ENCODE peak calls at places on chromosomes 12 and 14, in five cellular contexts. Z is mammary epithelial cell, X is right atrium auricular region, K is sigmoid colon, D is uterus. U is an unnamed sample.

GRCh38 chr14:28987516-28987915 is 220.9 kb downstream of the FOXG1 start:
- DNase-seq in Z (no peak), K (no peak), D (no peak), X (no peak), U (no peak)

GRCh38 chr14:67623114-67623513 is 3.4 kb downstream of the ARG2 start:
- DNase-seq in K (no peak), D (no peak), X (no peak), Z (peak; percentile 90), U (peak; percentile 30)

GRCh38 chr12:52217223-52217622 is 15.8 kb upstream of the KRT7 start:
- DNase-seq in K (peak; percentile 68), Z (peak; percentile 91), X (no peak), D (peak; percentile 41), U (no peak)

GRCh38 chr14:75559451-75560187 is 18.8 kb upstream of the FLVCR2 start:
- DNase-seq in Z (peak; percentile 93), D (no peak), K (no peak), X (no peak), U (peak; percentile 36)

GRCh38 chr12:3041558-3042164 is 35.5 kb upstream of the TSPAN9 start:
- DNase-seq in D (peak; percentile 55), K (peak; percentile 79), X (no peak), Z (peak; percentile 69), U (peak; percentile 40)

GRCh38 chr12:64072946-64073345 is 149.2 kb downstream of the KICS2 start:
- DNase-seq in D (no peak), X (no peak), K (no peak), Z (no peak), U (no peak)

GRCh38 chr12:39990122-39991101 is 115.5 kb downstream of the SLC2A13 start:
- DNase-seq in Z (peak; percentile 19), D (peak; percentile 46), X (peak; percentile 63), K (peak; percentile 70), U (no peak)

GRCh38 chr12:121598672-121599287 is 18.0 kb upstream of the KDM2B start:
- DNase-seq in D (no peak), Z (no peak), X (no peak), K (no peak), U (no peak)

GRCh38 chr12:57190037-57190436 is 26.6 kb upstream of the NXPH4 start:
- DNase-seq in X (no peak), D (no peak), K (no peak), Z (no peak), U (no peak)

GRCh38 chr12:123741937-123742572 is 20.0 kb upstream of the DNAH10 start:
- DNase-seq in D (no peak), K (no peak), X (no peak), Z (no peak), U (no peak)

GRCh38 chr12:6376079-6376941 is 947 bp upstream of the SCNN1A start:
- DNase-seq in K (peak; percentile 85), X (peak; percentile 71), D (peak; percentile 76), Z (peak; percentile 90), U (peak; percentile 67)

GRCh38 chr12:70040141-70040540 is 203.1 kb upstream of the CNOT2 start:
- DNase-seq in D (no peak), Z (no peak), X (no peak), K (no peak), U (no peak)

GRCh38 chr12:130424858-130425697 is 87.4 kb downstream of the PIWIL1 start:
- DNase-seq in K (no peak), D (no peak), X (no peak), Z (no peak), U (no peak)

GRCh38 chr12:2877959-2878732 is 1.1 kb downstream of the RHNO1 start:
- DNase-seq in Z (peak; percentile 14), D (no peak), K (peak; percentile 40), X (no peak), U (no peak)

GRCh38 chr14:102805454-102805891 is 28.2 kb downstream of the TRAF3 start:
- DNase-seq in Z (peak; percentile 28), X (no peak), K (no peak), D (no peak), U (no peak)

GRCh38 chr14:73607241-73607640 is 5.1 kb upstream of the ACOT6 start:
- DNase-seq in D (no peak), K (no peak), Z (no peak), X (no peak), U (no peak)

GRCh38 chr14:73602994-73603393 is 9.3 kb upstream of the ACOT6 start:
- DNase-seq in K (no peak), X (no peak), Z (no peak), D (no peak), U (no peak)

GRCh38 chr14:73610692-73611091 is 1.6 kb upstream of the ACOT6 start:
- DNase-seq in X (no peak), D (no peak), Z (no peak), K (no peak), U (no peak)

DNA sequence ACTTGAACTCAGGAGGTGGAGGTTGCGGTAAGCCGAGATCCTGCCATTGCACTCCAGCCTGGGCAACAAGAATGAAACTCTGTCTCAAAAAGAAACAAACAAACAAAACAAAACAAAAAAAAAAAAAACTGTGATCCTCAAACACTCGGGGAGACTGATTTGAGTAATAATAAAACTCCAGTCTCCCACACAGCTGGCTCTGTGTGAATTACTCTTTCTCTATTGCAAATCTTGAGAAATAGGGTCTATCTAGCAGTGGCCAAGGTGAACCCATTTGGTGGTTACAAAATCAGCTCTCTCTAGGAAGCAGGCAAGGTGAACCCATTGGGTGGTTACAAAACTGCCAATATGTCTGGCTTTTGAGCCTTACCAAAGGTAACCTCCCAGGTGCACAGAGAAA is 6.0 kb upstream of the ACOT6 start:
- DNase-seq in K (no peak), X (no peak), D (no peak), Z (no peak), U (no peak)
- H3K9me3 ChIP-seq in K (no peaks in the 10 kb centered on the region), X (no peaks in the 10 kb centered on the region), D (no peaks in the 10 kb centered on the region), Z (no peaks in the 10 kb centered on the region), U (no peaks in the 10 kb centered on the region)

GRCh38 chr14:90107789-90108188 is 46.0 kb downstream of the KCNK13 start:
- DNase-seq in D (no peak), Z (no peak), K (no peak), X (no peak), U (no peak)

GRCh38 chr14:90103808-90104207 is 42.0 kb downstream of the KCNK13 start:
- DNase-seq in K (no peak), X (no peak), Z (no peak), D (no peak), U (no peak)

GRCh38 chr14:90109858-90110257 is 48.1 kb downstream of the KCNK13 start:
- DNase-seq in Z (no peak), K (no peak), X (no peak), D (no peak), U (no peak)

GRCh38 chr14:90105756-90106155 is 44.0 kb downstream of the KCNK13 start:
- DNase-seq in Z (no peak), X (no peak), K (no peak), D (no peak), U (no peak)
- H3K27ac ChIP-seq in Z (no peak overlapping the region), X (no peak overlapping the region), K (no peak overlapping the region), D (no peak overlapping the region), U (no peak overlapping the region)

DNA sequence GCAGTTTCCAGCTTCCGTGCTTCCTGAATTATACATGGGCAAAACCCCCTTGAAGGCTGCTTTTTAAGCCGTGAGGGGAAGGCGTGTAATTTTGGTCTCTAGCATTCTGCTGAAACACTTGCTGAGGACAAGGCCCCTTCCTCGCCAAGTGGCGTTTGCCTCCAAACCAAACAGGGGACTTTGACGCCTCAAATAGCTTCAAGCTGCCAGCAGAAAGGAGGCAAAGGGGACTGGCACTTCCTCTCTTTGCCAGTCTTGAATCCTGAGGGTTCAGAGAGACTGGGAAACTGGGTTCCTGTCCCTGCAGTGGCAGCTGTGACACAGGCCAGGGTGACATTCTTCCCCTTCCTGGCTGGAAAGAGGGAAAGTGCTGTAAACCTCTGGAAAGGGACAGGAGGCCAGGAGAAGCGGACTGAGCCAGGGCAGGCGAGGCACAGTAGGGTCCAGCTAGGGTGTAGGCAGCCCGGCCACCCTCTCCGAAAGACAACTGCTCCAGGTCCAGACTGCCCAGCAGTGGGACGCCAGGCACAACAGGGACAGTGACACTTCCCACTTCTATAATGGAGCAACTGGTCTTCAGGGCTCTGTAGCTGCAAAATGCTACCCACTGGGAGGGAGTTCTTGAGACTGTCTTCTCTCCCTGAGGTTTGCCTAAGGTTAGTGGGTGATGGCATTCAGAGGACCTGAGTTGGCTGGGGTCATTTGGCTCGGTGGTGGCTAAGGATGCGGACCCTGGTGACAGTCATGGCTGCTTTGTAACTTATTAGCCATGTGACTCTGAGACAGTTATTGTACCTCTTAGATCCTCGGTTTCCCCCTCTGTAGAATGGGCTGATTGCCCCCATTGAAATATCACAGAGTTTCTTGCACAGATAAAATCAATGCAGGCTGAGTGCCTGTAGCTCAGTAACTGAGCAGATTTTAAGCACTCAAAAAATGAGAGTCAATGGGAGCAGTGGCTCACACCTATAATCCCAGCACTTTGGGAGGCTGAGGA is 96.4 kb upstream of the MED13L start:
- DNase-seq in K (no peak), D (no peak), Z (no peak), X (no peak), U (no peak)
- TF ChIP-seq CTCF in K (no peak), D (no peak), Z (no peak), X (no peak), U (no peak)

DNA sequence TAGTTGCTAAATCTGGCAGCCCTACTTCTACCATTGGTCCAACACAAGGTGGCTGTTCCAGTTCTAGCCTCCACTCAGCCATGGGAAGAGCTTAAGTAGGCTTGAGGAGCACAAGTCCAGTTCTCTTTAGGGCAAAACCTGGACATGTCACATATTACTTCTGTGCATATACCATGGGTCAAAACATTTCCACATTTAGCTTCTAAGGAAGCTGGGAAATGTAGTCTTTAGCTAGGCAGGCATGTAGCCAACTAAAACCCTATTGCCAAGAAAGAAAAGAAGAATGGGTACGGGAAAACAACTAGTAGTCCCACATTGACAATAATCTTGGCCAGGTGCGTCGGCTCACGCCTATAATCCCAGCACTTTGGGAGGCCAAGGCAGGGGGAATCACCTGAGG is 20.9 kb upstream of the EEA1 start:
- DNase-seq in Z (no peak), D (no peak), K (no peak), X (no peak), U (no peak)
- H3K9me3 ChIP-seq in Z (no peaks in the 10 kb centered on the region), D (no peaks in the 10 kb centered on the region), K (no peaks in the 10 kb centered on the region), X (no peaks in the 10 kb centered on the region), U (peaks cover 2% of the 10 kb centered on the region)

DNA sequence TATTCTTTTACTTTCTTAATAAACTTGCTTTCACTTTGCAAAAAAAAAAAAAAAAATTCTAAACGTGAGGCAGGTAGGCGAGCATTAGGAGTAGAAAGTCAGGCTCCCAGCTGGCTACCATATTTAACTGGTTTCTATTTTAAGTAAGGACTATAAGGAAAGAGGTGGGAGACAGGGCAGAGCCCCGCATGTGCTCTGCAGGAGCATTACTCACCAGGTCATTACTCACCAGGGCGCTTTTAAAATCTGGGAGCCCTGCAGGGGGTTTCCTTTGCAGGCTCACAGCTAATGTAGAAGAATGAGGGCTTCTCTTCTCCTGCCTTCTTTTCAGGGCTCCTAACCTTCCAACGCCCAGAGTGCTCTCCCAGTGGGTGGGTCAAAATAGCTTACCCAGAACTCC is 14.0 kb upstream of the DPF3 start:
- DNase-seq in K (no peak), D (no peak), Z (peak; percentile 64), X (no peak), U (no peak)
- H3K27ac ChIP-seq in K (no peak overlapping the region), D (no peak overlapping the region), Z (no peak overlapping the region), X (peak overlapping the region; percentile 35), U (no peak overlapping the region)

GRCh38 chr14:91889477-91890211 is 22.3 kb upstream of the TC2N start:
- DNase-seq in D (peak; percentile 55), X (no peak), Z (no peak), K (peak; percentile 78), U (no peak)
- TF ChIP-seq CTCF in D (no peak), X (no peak), Z (no peak), K (no peak), U (no peak)

GRCh38 chr14:105848570-105848969 is 322.2 kb downstream of the TMEM121 start:
- DNase-seq in Z (no peak), X (no peak), D (no peak), K (no peak), U (no peak)
- H3K9me3 ChIP-seq in Z (peaks cover 41% of the 10 kb centered on the region), X (no peaks in the 10 kb centered on the region), D (no peaks in the 10 kb centered on the region), K (no peaks in the 10 kb centered on the region), U (peaks cover 8% of the 10 kb centered on the region)

U was measured in keratinocyte.